ENCODE peak calls at places on chromosomes 16 and 17, in five cellular contexts. Z is mucosa of descending colon, O is Peyer's patch, G is GM12864, P is HL-60. A is an unnamed sample.

GRCh38 chr17:65531508-65532431 is 29.7 kb downstream of the AXIN2 start:
- DNase-seq in G (no peak), P (no peak), O (no peak), Z (peak), A (peak)

GRCh38 chr17:10161392-10161791 is 37.0 kb downstream of the GAS7 start:
- DNase-seq in O (no peak), P (no peak), G (no peak), Z (no peak), A (no peak)

GRCh38 chr16:17773698-17774101 is 302.9 kb upstream of the XYLT1 start:
- DNase-seq in G (no peak), Z (no peak), P (no peak), O (no peak), A (peak)

GRCh38 chr16:278863-279366 is 1.5 kb upstream of the ARHGDIG start:
- DNase-seq in P (peak), O (no peak), G (no peak), Z (no peak), A (no peak)

GRCh38 chr17:81731271-81731670 is 19.2 kb downstream of the SLC25A10 start:
- DNase-seq in G (no peak), O (no peak), Z (no peak), P (peak), A (peak)

GRCh38 chr17:1577186-1577585 is 14.6 kb upstream of the PITPNA start:
- DNase-seq in Z (peak), O (peak), G (no peak), P (peak), A (peak)

GRCh38 chr16:67021321-67021720 is 7.6 kb upstream of the CBFB start:
- DNase-seq in Z (no peak), G (no peak), O (no peak), P (no peak), A (no peak)

GRCh38 chr17:57442914-57443571 is 186.7 kb downstream of the MSI2 start:
- DNase-seq in Z (peak), O (peak), G (no peak), P (peak), A (peak)

GRCh38 chr16:66881560-66881959 is 1.2 kb downstream of the PDP2 start:
- DNase-seq in Z (no peak), O (no peak), P (no peak), G (no peak), A (no peak)

GRCh38 chr17:601462-602303 is 113.0 kb downstream of the VPS53 start:
- DNase-seq in O (no peak), Z (peak), G (no peak), P (peak), A (no peak)

GRCh38 chr16:81241706-81242105 is 3.2 kb downstream of the BCO1 start:
- DNase-seq in G (no peak), P (no peak), Z (no peak), O (no peak), A (no peak)

GRCh38 chr16:54283735-54284318 is 2.8 kb downstream of the IRX3 start:
- DNase-seq in Z (no peak), P (peak), G (no peak), O (no peak), A (no peak)

GRCh38 chr17:82931696-82932060 is 91.9 kb upstream of the ZNF750 start:
- DNase-seq in O (no peak), Z (peak), G (no peak), P (no peak), A (peak)

GRCh38 chr16:49437344-49437743 is 63.7 kb downstream of the C16orf78 start:
- DNase-seq in Z (no peak), O (no peak), G (no peak), P (no peak), A (no peak)
- TF ChIP-seq CTCF in Z (no peak), O (no peak), G (peak), P (no peak), A (no peak)

GRCh38 chr16:58128181-58128631 is 975 bp downstream of the CFAP20 start:
- DNase-seq in G (no peak), P (no peak), O (no peak), Z (no peak), A (no peak)

GRCh38 chr16:58127033-58127556 is 2.1 kb downstream of the CFAP20 start:
- DNase-seq in O (no peak), P (peak), G (no peak), Z (no peak), A (peak)

GRCh38 chr16:58128721-58129096 is 472 bp downstream of the CFAP20 start:
- DNase-seq in P (no peak), O (no peak), Z (no peak), G (no peak), A (no peak)

GRCh38 chr16:58126451-58126968 is 2.7 kb downstream of the CFAP20 start:
- DNase-seq in O (no peak), Z (no peak), P (no peak), G (no peak), A (no peak)

GRCh38 chr16:58127634-58128033 is 1.5 kb downstream of the CFAP20 start:
- DNase-seq in Z (no peak), G (no peak), O (no peak), P (peak), A (no peak)
- TF ChIP-seq CTCF in Z (no peak), G (peak), O (peak), P (no peak), A (peak)

GRCh38 chr16:72680732-72681131 is 367.2 kb downstream of the ZFHX3 start:
- DNase-seq in G (no peak), P (no peak), Z (no peak), O (no peak), A (no peak)
- TF ChIP-seq CTCF in G (no peak), P (no peak), Z (no peak), O (no peak), A (no peak)

GRCh38 chr17:47942568-47942967 is 1.2 kb downstream of the PNPO start:
- DNase-seq in G (no peak), Z (no peak), P (no peak), O (no peak), A (no peak)

GRCh38 chr17:47941998-47942490 is 673 bp downstream of the PNPO start:
- DNase-seq in G (no peak), Z (no peak), P (no peak), O (no peak), A (no peak)

GRCh38 chr17:47945080-47945479 is 3.7 kb downstream of the PNPO start:
- DNase-seq in Z (peak), G (no peak), P (peak), O (no peak), A (no peak)

GRCh38 chr17:47937915-47938314 is 3.5 kb upstream of the PNPO start:
- DNase-seq in O (no peak), P (no peak), G (no peak), Z (no peak), A (no peak)

DNA sequence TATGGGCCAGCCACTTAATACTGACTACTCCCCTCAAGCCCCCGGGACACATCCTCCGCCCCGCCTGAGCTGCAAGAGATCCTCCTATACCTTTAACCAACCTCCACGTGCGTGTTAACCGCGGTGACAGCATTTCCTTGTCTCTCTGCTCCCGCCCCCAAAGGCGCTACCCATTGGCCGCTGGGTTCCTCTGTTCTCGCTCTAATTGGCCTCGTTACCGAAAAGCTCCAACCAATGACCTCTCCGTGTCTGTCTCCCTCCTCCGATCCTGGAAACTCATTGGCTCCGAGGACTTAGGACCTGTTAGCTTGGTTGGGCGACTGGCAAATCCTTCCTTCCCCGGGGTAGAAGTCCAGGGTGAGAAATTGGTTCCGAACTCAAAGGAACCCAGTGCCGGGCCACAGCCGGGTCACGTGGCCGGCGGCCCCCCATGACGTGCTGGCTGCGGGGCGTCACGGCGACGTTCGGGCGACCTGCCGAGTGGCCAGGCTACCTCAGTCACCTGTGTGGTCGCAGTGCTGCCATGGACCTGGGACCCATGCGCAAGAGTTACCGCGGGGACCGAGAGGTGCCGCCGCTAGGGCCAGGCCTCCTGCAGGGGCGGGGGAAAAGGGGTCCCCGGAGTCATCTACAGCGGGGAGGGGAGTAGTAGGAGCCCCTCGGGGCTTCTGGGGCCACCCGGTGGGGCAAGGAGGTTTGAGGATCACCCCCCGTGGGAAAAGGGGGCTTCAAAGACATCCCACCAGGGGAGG is at the start of gene PNPO:
- DNase-seq in Z (peak), P (peak), G (peak), O (peak), A (peak)
- TF ChIP-seq CTCF in Z (no peak), P (no peak), G (peak), O (peak), A (peak)